ENCODE peak calls at places on chromosomes 1 and 21, in six cellular contexts. X is substantia nigra; U is prostate gland; Z is A549; E is CD8-positive, alpha-beta memory T cell; A is astrocyte. S is an unnamed sample.

GRCh38 chr1:180116964-180117763 is 37.5 kb upstream of the QSOX1 start:
- DNase-seq in X (no peak), U (no peak), Z (peak), E (no peak), A (no peak), S (no peak)

GRCh38 chr1:181352695-181353094 is 130.6 kb upstream of the CACNA1E start:
- DNase-seq in X (no peak), U (no peak), Z (no peak), E (no peak), A (no peak), S (no peak)

GRCh38 chr1:156845055-156845952 is 13.6 kb downstream of the INSRR start:
- DNase-seq in X (no peak), U (no peak), Z (no peak), E (peak), A (no peak), S (no peak)

GRCh38 chr1:10530281-10530740 is 55.6 kb downstream of the PEX14 start:
- DNase-seq in X (no peak), U (peak), Z (no peak), E (no peak), A (peak), S (no peak)

GRCh38 chr1:243264718-243265117 is 8.9 kb downstream of the SDCCAG8 start:
- DNase-seq in X (no peak), U (no peak), Z (peak), E (no peak), A (peak), S (no peak)

GRCh38 chr1:87803395-87803794 is 474.7 kb downstream of the LMO4 start:
- DNase-seq in X (no peak), U (no peak), Z (no peak), E (no peak), A (no peak), S (no peak)

GRCh38 chr1:235450886-235451457 is 53.3 kb downstream of the B3GALNT2 start:
- DNase-seq in X (no peak), U (no peak), Z (no peak), E (no peak), A (no peak), S (no peak)

GRCh38 chr1:27521336-27522147 is 31.6 kb upstream of the WASF2 start:
- DNase-seq in X (peak), U (no peak), Z (no peak), E (peak), A (no peak), S (peak)

GRCh38 chr1:242689378-242689777 is 164.9 kb upstream of the PLD5 start:
- DNase-seq in X (no peak), U (no peak), Z (no peak), E (peak), A (no peak), S (no peak)

GRCh38 chr1:244960904-244961303 is 96.6 kb upstream of the HNRNPU start:
- DNase-seq in X (no peak), U (no peak), Z (no peak), E (no peak), A (no peak), S (no peak)

GRCh38 chr1:176033474-176033873 is 173.6 kb downstream of the COP1 start:
- DNase-seq in X (no peak), U (no peak), Z (no peak), E (no peak), A (peak), S (no peak)

GRCh38 chr1:155978973-155979429 is 654 bp upstream of the ARHGEF2 start:
- DNase-seq in X (no peak), U (no peak), Z (no peak), E (no peak), A (no peak), S (peak)

GRCh38 chr1:183093821-183094287 is 70.6 kb downstream of the LAMC1 start:
- DNase-seq in X (no peak), U (no peak), Z (peak), E (no peak), A (peak), S (no peak)

GRCh38 chr1:164702664-164703063 is 143.7 kb downstream of the PBX1 start:
- DNase-seq in X (no peak), U (no peak), Z (no peak), E (no peak), A (no peak), S (no peak)

GRCh38 chr1:202361701-202362100 is 13.2 kb downstream of the PPP1R12B start:
- DNase-seq in X (no peak), U (no peak), Z (no peak), E (no peak), A (no peak), S (no peak)

GRCh38 chr1:87834941-87835340 is 506.3 kb downstream of the LMO4 start:
- DNase-seq in X (no peak), U (no peak), Z (no peak), E (no peak), A (no peak), S (no peak)

GRCh38 chr1:39615086-39615662 is 24.3 kb downstream of the HEYL start:
- DNase-seq in X (no peak), U (no peak), Z (no peak), E (no peak), A (no peak), S (no peak)

GRCh38 chr1:181669209-181669608 is 185.9 kb downstream of the CACNA1E start:
- DNase-seq in X (no peak), U (no peak), Z (no peak), E (no peak), A (peak), S (no peak)

GRCh38 chr1:199033709-199034108 is 394.9 kb downstream of the PTPRC start:
- DNase-seq in X (no peak), U (no peak), Z (no peak), E (no peak), A (no peak), S (no peak)

GRCh38 chr1:171500803-171501202 is 15.5 kb downstream of the PRRC2C start:
- DNase-seq in X (no peak), U (no peak), Z (no peak), E (no peak), A (no peak), S (no peak)

GRCh38 chr1:12346483-12347155 is 116.8 kb downstream of the VPS13D start:
- DNase-seq in X (no peak), U (no peak), Z (peak), E (no peak), A (no peak), S (no peak)

GRCh38 chr1:110084226-110085078 is 14.0 kb upstream of the ALX3 start:
- DNase-seq in X (no peak), U (peak), Z (no peak), E (peak), A (peak), S (peak)

GRCh38 chr1:32247983-32248889 is 1.2 kb downstream of the FAM167B start:
- DNase-seq in X (peak), U (peak), Z (peak), E (peak), A (no peak), S (peak)

DNA sequence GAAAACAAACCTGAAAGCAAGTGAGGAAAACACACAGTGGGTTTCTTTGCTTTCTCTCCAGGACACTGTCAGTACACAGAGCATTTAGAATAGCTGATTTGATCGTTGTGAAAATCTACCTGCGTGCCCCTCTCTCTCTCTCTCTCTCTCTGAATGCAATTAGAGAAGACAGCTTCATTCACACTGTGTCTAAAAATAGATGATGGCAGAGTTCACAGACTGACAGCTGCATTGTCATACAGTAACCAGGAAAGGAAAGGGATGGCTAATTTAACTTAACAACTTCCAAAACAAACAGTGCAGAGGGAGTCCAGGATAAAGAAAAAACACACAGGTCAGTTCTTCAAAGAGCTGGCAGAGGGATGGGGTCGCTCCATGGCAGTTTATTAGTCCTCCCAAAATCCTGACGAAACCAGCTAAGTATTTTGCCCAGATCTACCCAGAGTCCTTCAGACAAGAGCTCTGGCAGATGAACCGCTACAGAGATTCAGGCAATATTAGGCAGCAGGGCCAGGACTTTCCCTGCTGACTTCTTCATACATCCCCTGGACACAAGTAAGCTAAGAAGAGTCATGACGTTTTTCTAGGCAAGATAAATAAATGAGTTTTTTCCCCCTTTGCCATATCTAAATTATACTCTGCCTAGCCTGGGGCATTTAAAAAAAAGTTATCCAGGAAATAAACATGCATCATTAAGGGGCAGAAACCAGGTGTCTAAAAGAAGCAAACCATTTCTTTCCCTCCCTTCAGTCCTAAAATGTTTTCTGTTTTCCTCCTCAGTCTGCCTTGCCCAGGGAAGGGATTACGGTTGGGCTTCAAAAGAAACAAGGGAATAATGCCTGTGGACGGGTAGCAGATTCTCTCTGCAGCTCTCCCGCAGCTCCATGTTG is 58.8 kb downstream of the WLS start:
- DNase-seq in X (no peak), U (no peak), Z (no peak), E (no peak), A (peak), S (no peak)
- H3K27ac ChIP-seq in X (no peak), U (peak), Z (peak), E (no peak), A (peak), S (no peak)

DNA sequence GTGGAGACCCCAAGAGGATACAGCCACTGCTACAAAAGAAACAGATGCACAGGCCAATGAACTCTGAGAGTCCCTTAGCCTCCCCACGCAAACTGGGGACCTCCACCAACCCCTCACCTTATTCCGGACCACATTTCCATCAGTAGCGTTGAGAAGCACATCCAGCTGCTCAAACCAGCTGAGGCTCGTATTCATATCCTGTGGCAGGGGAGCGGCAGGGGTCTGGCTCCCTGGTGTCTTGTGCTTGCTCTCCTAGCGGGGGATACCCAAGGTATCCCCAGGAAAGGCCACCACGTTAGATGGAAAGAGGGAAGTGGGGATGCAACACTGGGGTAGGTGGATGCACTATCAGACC is 481 bp downstream of the CCDC163 start:
- DNase-seq in X (no peak), U (no peak), Z (no peak), E (no peak), A (no peak), S (no peak)
- H3K27ac ChIP-seq in X (peak), U (peak), Z (peak), E (peak), A (no peak), S (peak)

DNA sequence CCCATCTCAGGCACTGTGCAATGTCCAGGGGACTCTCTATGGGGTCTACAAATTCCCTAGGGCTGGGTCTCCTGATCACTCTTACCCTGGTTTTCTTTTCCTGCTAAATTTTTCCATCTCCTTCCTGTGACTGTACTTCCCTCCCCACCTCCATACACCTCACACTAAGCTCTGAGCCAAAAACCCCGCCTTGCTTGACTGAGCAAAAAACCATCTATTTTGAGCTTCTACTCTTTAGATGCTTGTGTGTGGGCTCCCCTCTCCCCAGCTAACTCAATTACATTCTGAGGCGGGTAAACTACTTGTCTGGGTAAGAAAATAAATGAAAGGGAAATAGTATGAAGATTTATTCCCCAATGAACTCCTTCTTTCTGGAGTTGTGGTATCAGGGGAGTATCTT is 187.9 kb downstream of the PTPRU start:
- DNase-seq in X (no peak), U (no peak), Z (no peak), E (no peak), A (no peak), S (no peak)
- H3K27ac ChIP-seq in X (no peak), U (no peak), Z (no peak), E (no peak), A (no peak), S (no peak)

GRCh38 chr21:36478941-36479340 is 981 bp downstream of the CLDN14 start:
- DNase-seq in X (peak), U (no peak), Z (peak), E (no peak), A (peak), S (no peak)

GRCh38 chr21:36479415-36480402 is at the start of gene CLDN14:
- DNase-seq in X (peak), U (peak), Z (no peak), E (no peak), A (no peak), S (no peak)

GRCh38 chr21:36477001-36477400 is 2.9 kb downstream of the CLDN14 start:
- DNase-seq in X (no peak), U (no peak), Z (no peak), E (no peak), A (no peak), S (no peak)

GRCh38 chr21:36478207-36478701 is 1.7 kb downstream of the CLDN14 start:
- DNase-seq in X (no peak), U (no peak), Z (peak), E (no peak), A (peak), S (no peak)

DNA sequence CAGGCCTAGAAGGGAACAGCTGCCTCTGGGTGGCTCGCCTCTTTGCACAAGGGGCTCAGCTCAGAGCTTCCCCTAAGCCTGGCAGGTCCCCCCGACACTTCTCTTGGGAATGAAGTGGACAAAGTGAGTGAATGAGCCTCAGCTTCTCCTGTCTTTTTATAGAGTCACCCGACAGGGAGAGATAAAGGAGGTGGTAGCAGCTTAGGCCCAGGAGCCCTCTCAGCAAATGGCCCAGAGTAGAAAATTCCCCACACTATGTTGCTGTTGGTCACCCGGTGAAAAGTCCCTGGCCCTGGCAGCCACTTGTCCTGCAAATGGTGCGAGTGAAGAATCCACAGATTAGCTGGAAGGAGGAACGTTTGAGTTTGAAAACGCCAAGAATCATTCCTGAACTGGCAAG is 2.4 kb downstream of the CLDN14 start:
- DNase-seq in X (no peak), U (no peak), Z (no peak), E (no peak), A (no peak), S (no peak)
- H3K27ac ChIP-seq in X (no peak), U (no peak), Z (peak), E (no peak), A (peak), S (no peak)